ENCODE peak calls at places on chromosomes 11 and 22, in four cellular contexts. M, N, T and E are unnamed samples.

GRCh38 chr11:90220391-90220790 is 2.5 kb downstream of the CHORDC1 start:
- DNase-seq in M (peak), N (no peak), T (peak), E (no peak)

GRCh38 chr22:23058481-23059336 is 11.6 kb upstream of the GNAZ start:
- DNase-seq in M (no peak), N (no peak), T (no peak), E (no peak)

GRCh38 chr11:2268911-2269600 is 1.3 kb downstream of the ASCL2 start:
- DNase-seq in M (peak), N (peak), T (peak), E (no peak)

GRCh38 chr11:84289381-84289906 is 1003.3 kb upstream of the CCDC90B start:
- DNase-seq in M (peak), N (no peak), T (peak), E (no peak)

GRCh38 chr11:68181719-68182451 is 31.2 kb downstream of the KMT5B start:
- DNase-seq in M (no peak), N (no peak), T (peak), E (no peak)

GRCh38 chr11:61362542-61362875 is 335 bp downstream of the TMEM138 start:
- DNase-seq in M (peak), N (peak), T (peak), E (no peak)

GRCh38 chr11:120682026-120682649 is 170.6 kb downstream of the GRIK4 start:
- DNase-seq in M (no peak), N (no peak), T (no peak), E (no peak)

GRCh38 chr11:409008-409599 is 5.7 kb downstream of the SIGIRR start:
- DNase-seq in M (no peak), N (no peak), T (no peak), E (no peak)

GRCh38 chr22:24809331-24809730 is 3.3 kb downstream of the SGSM1 start:
- DNase-seq in M (no peak), N (no peak), T (no peak), E (no peak)

GRCh38 chr11:134244593-134244992 is 8.6 kb downstream of the THYN1 start:
- DNase-seq in M (peak), N (peak), T (peak), E (no peak)

GRCh38 chr11:76339217-76339616 is 41.7 kb downstream of the THAP12 start:
- DNase-seq in M (peak), N (no peak), T (peak), E (no peak)

GRCh38 chr11:35267504-35267903 is 128.5 kb downstream of the CD44 start:
- DNase-seq in M (peak), N (no peak), T (peak), E (no peak)

GRCh38 chr11:76701701-76702100 is 31.2 kb upstream of the LRRC32 start:
- DNase-seq in M (peak), N (no peak), T (peak), E (no peak)

GRCh38 chr22:38442967-38443674 is 11.9 kb downstream of the KCNJ4 start:
- DNase-seq in M (no peak), N (no peak), T (no peak), E (no peak)

GRCh38 chr11:62654297-62654696 is 1.2 kb upstream of the INTS5 start:
- DNase-seq in M (no peak), N (no peak), T (no peak), E (no peak)

GRCh38 chr11:125423247-125423849 is 72.7 kb downstream of the FEZ1 start:
- DNase-seq in M (no peak), N (no peak), T (no peak), E (no peak)

GRCh38 chr11:35364101-35364780 is 55.1 kb downstream of the SLC1A2 start:
- DNase-seq in M (peak), N (no peak), T (peak), E (no peak)

GRCh38 chr22:25067851-25068421 is 115.4 kb downstream of the KIAA1671 start:
- DNase-seq in M (no peak), N (no peak), T (no peak), E (no peak)

GRCh38 chr11:80606726-80607125 is 1165.9 kb upstream of the TENM4 start:
- DNase-seq in M (no peak), N (no peak), T (no peak), E (no peak)

GRCh38 chr22:48919187-48919590 is 908.5 kb downstream of the BRD1 start:
- DNase-seq in M (no peak), N (no peak), T (no peak), E (no peak)

GRCh38 chr11:58905141-58905715 is 34.1 kb upstream of the GLYATL1 start:
- DNase-seq in M (peak), N (peak), T (peak), E (peak)

GRCh38 chr11:79311461-79311860 is 129.4 kb downstream of the TENM4 start:
- DNase-seq in M (no peak), N (no peak), T (no peak), E (no peak)

GRCh38 chr11:2109541-2110019 is 29.6 kb downstream of the IGF2 start:
- DNase-seq in M (no peak), N (peak), T (peak), E (no peak)

GRCh38 chr22:46064966-46065666 is 85.2 kb upstream of the PPARA start:
- DNase-seq in M (peak), N (no peak), T (no peak), E (no peak)

GRCh38 chr22:27531782-27532530 is 269.6 kb downstream of the MN1 start:
- DNase-seq in M (peak), N (no peak), T (peak), E (no peak)

GRCh38 chr22:22097727-22098228 is 115.2 kb upstream of the TOP3B start:
- DNase-seq in M (no peak), N (no peak), T (no peak), E (no peak)

GRCh38 chr11:65118097-65118837 is 766 bp upstream of the ZNHIT2 start:
- DNase-seq in M (no peak), N (no peak), T (no peak), E (no peak)

GRCh38 chr11:120226242-120226641 is 13.7 kb upstream of the POU2F3 start:
- DNase-seq in M (no peak), N (no peak), T (no peak), E (no peak)

GRCh38 chr22:48713266-48714205 is 1114.1 kb downstream of the BRD1 start:
- DNase-seq in M (no peak), N (no peak), T (no peak), E (no peak)

GRCh38 chr11:117126223-117126965 is 17.7 kb upstream of the PAFAH1B2 start:
- DNase-seq in M (no peak), N (no peak), T (no peak), E (no peak)

GRCh38 chr11:109993786-109994185 is 99.4 kb upstream of the ZC3H12C start:
- DNase-seq in M (no peak), N (no peak), T (peak), E (no peak)

GRCh38 chr11:122201126-122201525 is 85.1 kb upstream of the BLID start:
- DNase-seq in M (no peak), N (no peak), T (no peak), E (no peak)

GRCh38 chr22:26259510-26259909 is 90.2 kb downstream of the SEZ6L start:
- DNase-seq in M (peak), N (peak), T (peak), E (no peak)

GRCh38 chr22:21796863-21797262 is 61.3 kb upstream of the YPEL1 start:
- DNase-seq in M (no peak), N (no peak), T (no peak), E (no peak)